ENCODE peak calls at places on chromosomes 11 and 22, in six cellular contexts. J, X, Z, K, D and F are unnamed samples.

GRCh38 chr11:7622731-7623130 is 50.6 kb downstream of the CYB5R2 start:
- DNase-seq in J (no peak), X (no peak), Z (no peak), D (no peak), K (no peak), F (no peak)

GRCh38 chr11:24516658-24517057 is 19.8 kb downstream of the LUZP2 start:
- DNase-seq in D (no peak), X (no peak), J (no peak), Z (no peak), K (no peak), F (peak)

GRCh38 chr11:29435421-29435820 is 581.4 kb downstream of the KCNA4 start:
- DNase-seq in J (no peak), K (no peak), Z (no peak), D (no peak), X (peak), F (no peak)

GRCh38 chr11:82945682-82946081 is 44.1 kb downstream of the DDIAS start:
- DNase-seq in J (no peak), X (no peak), D (no peak), Z (no peak), K (no peak), F (no peak)

GRCh38 chr11:70233511-70233919 is 30.4 kb downstream of the FADD start:
- DNase-seq in K (no peak), D (no peak), X (peak), J (no peak), Z (peak), F (peak)

GRCh38 chr11:70410276-70410675 is 11.9 kb downstream of the CTTN start:
- DNase-seq in K (no peak), D (no peak), Z (no peak), J (no peak), X (no peak), F (no peak)

GRCh38 chr11:44358713-44359112 is 48.8 kb upstream of the ALX4 start:
- DNase-seq in X (no peak), Z (no peak), D (no peak), K (no peak), J (no peak), F (no peak)

GRCh38 chr11:65384301-65384889 is 1.9 kb upstream of the SLC25A45 start:
- DNase-seq in Z (peak), D (no peak), K (no peak), J (no peak), X (peak), F (no peak)

GRCh38 chr11:538431-539051 is 1.2 kb downstream of the LRRC56 start:
- DNase-seq in X (no peak), D (no peak), J (peak), K (no peak), Z (no peak), F (no peak)

GRCh38 chr11:73189315-73189714 is 28.8 kb upstream of the P2RY2 start:
- DNase-seq in Z (no peak), X (no peak), J (no peak), D (no peak), K (no peak), F (no peak)

GRCh38 chr11:101129203-101129943 is at the start of gene PGR:
- DNase-seq in J (peak), D (peak), X (no peak), Z (peak), K (peak), F (peak)

GRCh38 chr11:57085604-57086003 is 96.1 kb upstream of the LRRC55 start:
- DNase-seq in X (no peak), D (peak), Z (no peak), K (no peak), J (no peak), F (no peak)

GRCh38 chr11:117860139-117860538 is 16.3 kb downstream of the FXYD6 start:
- DNase-seq in K (no peak), Z (no peak), X (no peak), J (no peak), D (no peak), F (no peak)

GRCh38 chr11:65981101-65981740 is 19.7 kb downstream of the SART1 start:
- DNase-seq in D (no peak), X (no peak), J (no peak), K (no peak), Z (no peak), F (no peak)

GRCh38 chr11:11227686-11228085 is 125.4 kb downstream of the CSNK2A3 start:
- DNase-seq in K (no peak), J (no peak), X (no peak), Z (no peak), D (no peak), F (no peak)

GRCh38 chr22:50169774-50170341 is 673 bp upstream of the PANX2 start:
- DNase-seq in Z (no peak), X (no peak), J (no peak), K (no peak), D (peak), F (peak)

GRCh38 chr22:41341012-41341411 is 39.7 kb downstream of the ZC3H7B start:
- DNase-seq in X (no peak), Z (no peak), D (no peak), K (no peak), J (no peak), F (no peak)

GRCh38 chr22:46105494-46106278 is 44.6 kb upstream of the PPARA start:
- DNase-seq in X (peak), J (no peak), K (no peak), D (no peak), Z (peak), F (no peak)

GRCh38 chr11:75277991-75278790 is 37.6 kb downstream of the TPBGL start:
- DNase-seq in K (no peak), Z (no peak), X (no peak), D (no peak), J (no peak), F (no peak)

GRCh38 chr11:65821107-65821506 is 12.7 kb upstream of the SNX32 start:
- DNase-seq in Z (no peak), J (no peak), D (no peak), X (no peak), K (no peak), F (no peak)

GRCh38 chr11:104771782-104772181 is 126.5 kb downstream of the CASP12 start:
- DNase-seq in D (no peak), X (no peak), K (no peak), J (no peak), Z (peak), F (no peak)

GRCh38 chr11:122743949-122744876 is 88.7 kb downstream of the UBASH3B start:
- DNase-seq in Z (peak), X (no peak), K (no peak), D (no peak), J (no peak), F (no peak)

GRCh38 chr11:17556999-17557398 is 9.9 kb downstream of the OTOG start:
- DNase-seq in D (no peak), K (no peak), Z (no peak), X (no peak), J (no peak), F (no peak)

GRCh38 chr11:61854206-61854875 is 26.2 kb downstream of the FADS2 start:
- DNase-seq in X (no peak), D (no peak), K (no peak), Z (no peak), J (no peak), F (no peak)

GRCh38 chr22:50608996-50609395 is 8.4 kb downstream of the MAPK8IP2 start:
- DNase-seq in J (no peak), D (no peak), K (no peak), X (no peak), Z (no peak), F (no peak)

GRCh38 chr22:24424001-24424900 is 3.1 kb upstream of the ADORA2A start:
- DNase-seq in J (peak), X (no peak), Z (no peak), D (no peak), K (no peak), F (no peak)

GRCh38 chr11:134028368-134028920 is 40.4 kb upstream of the JAM3 start:
- DNase-seq in J (no peak), Z (no peak), X (no peak), D (no peak), K (no peak), F (no peak)

GRCh38 chr22:20130739-20131592 is 638 bp upstream of the ZDHHC8 start:
- DNase-seq in J (peak), K (peak), D (peak), X (peak), Z (peak), F (peak)

GRCh38 chr11:113163291-113164030 is 150.9 kb upstream of the TTC12 start:
- DNase-seq in X (no peak), K (no peak), Z (peak), J (no peak), D (no peak), F (no peak)

GRCh38 chr22:40855104-40855959 is 1.1 kb downstream of the ST13 start:
- DNase-seq in X (no peak), K (no peak), Z (peak), D (no peak), J (no peak), F (no peak)

GRCh38 chr22:48055185-48055584 is 1292.7 kb downstream of the TBC1D22A start:
- DNase-seq in X (no peak), J (no peak), D (no peak), Z (no peak), K (no peak), F (no peak)
- H3K23ac ChIP-seq in X (no peak), J (no peak), D (no peak), Z (no peak), K (no peak), F (no peak)

DNA sequence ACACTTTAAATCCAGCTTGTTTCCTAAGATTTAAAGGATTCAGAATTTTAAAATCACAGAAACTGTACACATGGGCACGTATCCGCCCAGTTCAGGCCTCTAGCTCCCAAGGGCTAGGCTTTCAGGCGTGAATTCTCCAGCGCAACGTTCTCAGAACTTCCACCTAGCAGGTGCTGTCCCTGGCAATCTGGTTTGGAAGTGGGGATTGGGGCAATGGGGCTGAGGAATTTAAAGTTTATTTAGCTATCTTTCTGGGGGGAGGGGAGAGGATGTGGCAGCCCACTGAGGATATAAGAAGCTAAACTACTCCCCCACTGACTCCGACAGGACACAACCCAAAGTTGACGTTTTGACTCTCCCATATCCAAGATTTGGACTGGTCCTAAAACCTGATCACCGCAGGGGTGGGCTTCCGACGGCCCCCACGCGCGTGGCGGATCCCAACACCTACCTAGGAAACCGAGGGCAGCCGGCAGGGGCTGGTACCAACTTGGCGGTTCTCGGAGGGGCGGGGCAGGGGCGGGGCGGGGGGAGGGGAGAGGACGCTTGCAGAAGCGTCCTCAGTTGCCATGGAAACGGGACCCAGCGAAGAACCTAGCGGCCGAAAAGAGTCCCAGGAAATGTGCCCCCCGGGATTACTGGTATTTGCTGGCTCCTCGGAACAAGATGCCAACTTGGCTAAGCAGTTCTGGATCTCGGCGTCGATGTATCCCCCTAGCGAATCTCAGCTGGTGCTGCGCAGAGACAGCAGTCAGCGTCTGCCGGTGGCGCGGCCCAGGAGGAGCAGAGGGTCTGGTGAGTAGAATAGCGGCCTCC is at the start of gene HOATZ:
- DNase-seq in K (peak), D (peak), X (no peak), Z (peak), J (peak), F (peak)
- H3K4me3 ChIP-seq in K (no peak), D (no peak), X (peak), Z (peak), J (peak), F (peak)

DNA sequence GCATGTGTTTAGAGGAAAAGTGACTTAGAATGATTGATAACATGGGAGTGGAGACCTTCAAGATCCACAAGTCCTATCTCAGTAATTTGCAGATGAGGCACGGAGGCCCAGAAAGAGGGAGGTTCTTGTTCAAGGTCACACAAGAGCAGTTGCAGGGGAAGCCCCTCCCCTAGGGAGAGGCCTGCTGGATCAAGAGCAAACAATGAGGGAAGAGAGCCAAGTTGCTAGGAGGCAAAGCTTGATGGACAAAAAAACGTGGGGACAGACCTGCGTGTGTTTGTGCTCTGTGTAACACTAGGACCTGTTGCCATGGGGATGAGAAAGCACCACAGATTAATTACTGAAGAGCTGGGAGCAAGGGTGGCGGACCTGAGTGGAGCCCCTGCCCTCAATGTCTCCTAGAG is 6.4 kb upstream of the MFRP start:
- DNase-seq in K (no peak), X (no peak), D (peak), J (no peak), Z (peak), F (no peak)
- H2BK120ac ChIP-seq in K (no peak), X (no peak), D (no peak), J (no peak), Z (no peak), F (no peak)

GRCh38 chr11:33291004-33291777 is 34.0 kb downstream of the HIPK3 start:
- DNase-seq in J (no peak), Z (peak), D (no peak), K (no peak), X (peak), F (no peak)
- H3K23ac ChIP-seq in J (no peak), Z (no peak), D (no peak), K (no peak), X (peak), F (no peak)

GRCh38 chr11:46615756-46616155 is 1.3 kb downstream of the HARBI1 start:
- DNase-seq in K (no peak), D (peak), X (peak), J (no peak), Z (peak), F (no peak)

GRCh38 chr11:46617451-46618314 is at the start of gene ATG13:
- DNase-seq in D (peak), K (no peak), X (peak), Z (peak), J (peak), F (peak)

GRCh38 chr11:46616551-46617450 is at the start of gene HARBI1:
- DNase-seq in X (peak), K (peak), J (peak), D (peak), Z (peak), F (peak)

DNA sequence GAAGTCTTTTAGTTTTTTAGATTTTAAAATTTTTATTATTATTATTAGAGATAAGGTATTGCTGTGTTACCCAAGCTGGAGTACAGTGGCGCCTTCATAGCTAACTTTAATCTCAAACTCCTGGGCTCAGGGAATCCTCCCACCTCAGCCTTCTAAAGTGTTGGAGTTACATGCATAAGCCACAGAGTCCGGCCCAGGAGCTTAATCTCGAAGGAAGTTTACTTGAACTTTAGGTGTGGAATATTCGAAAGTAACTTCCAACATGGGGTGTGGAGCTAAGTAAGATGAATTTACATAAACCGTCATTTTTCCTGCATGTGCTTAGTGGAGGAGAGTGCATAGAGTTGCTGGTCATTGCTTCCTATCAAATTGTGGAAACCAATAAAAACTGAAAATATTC is 1.4 kb downstream of the ATG13 start:
- DNase-seq in K (no peak), D (peak), Z (no peak), X (no peak), J (no peak), F (no peak)
- H3K4me3 ChIP-seq in K (peak), D (no peak), Z (peak), X (no peak), J (peak), F (no peak)

GRCh38 chr22:17774206-17774927 is at the start of gene BID:
- DNase-seq in Z (peak), D (no peak), K (no peak), J (no peak), X (peak), F (no peak)
- H2BK120ac ChIP-seq in Z (no peak), D (no peak), K (peak), J (no peak), X (no peak), F (no peak)

GRCh38 chr11:1830119-1830499 is 4.7 kb upstream of the SYT8 start:
- DNase-seq in Z (no peak), X (no peak), D (no peak), K (no peak), J (no peak), F (no peak)
- H3K23ac ChIP-seq in Z (no peak), X (no peak), D (no peak), K (no peak), J (no peak), F (no peak)